ENCODE peak calls at places on chromosomes 4 and X, in nine cellular contexts. C is GM23338, M is HFFc6, J is cardiac muscle cell, O is fibroblast of mammary gland, A is MM.1S, Q is suprapubic skin, S is left ventricle myocardium inferior, N is astrocyte of the spinal cord. D is an unnamed sample.

GRCh38 chr4:86302242-86302641 is 57.6 kb downstream of the MAPK10 start:
- DNase-seq in C (peak), M (no peak), J (no peak), O (peak), A (no peak), Q (no peak), S (no peak), N (peak), D (no peak)

GRCh38 chrX:40552768-40553167 is 28.0 kb upstream of the ATP6AP2 start:
- DNase-seq in C (no peak), M (peak), J (no peak), O (peak), A (no peak), Q (no peak), S (no peak), N (peak), D (no peak)

GRCh38 chrX:24201216-24201615 is 51.7 kb downstream of the ZFX start:
- DNase-seq in C (no peak), M (no peak), J (no peak), O (no peak), A (no peak), Q (no peak), S (no peak), N (no peak), D (no peak)

GRCh38 chr4:188031751-188032150 is 36.2 kb downstream of the ZFP42 start:
- DNase-seq in C (peak), M (no peak), J (no peak), O (no peak), A (no peak), Q (no peak), S (no peak), N (no peak), D (no peak)

GRCh38 chrX:129495941-129496340 is 27.3 kb downstream of the SMARCA1 start:
- DNase-seq in C (no peak), M (peak), J (no peak), O (peak), A (no peak), Q (no peak), S (no peak), N (peak), D (no peak)

GRCh38 chr4:147398556-147398955 is 82.3 kb upstream of the EDNRA start:
- DNase-seq in C (no peak), M (no peak), J (no peak), O (no peak), A (no peak), Q (no peak), S (no peak), N (no peak), D (no peak)

GRCh38 chr4:140426610-140427103 is 791 bp downstream of the CLGN start:
- DNase-seq in C (peak), M (no peak), J (peak), O (no peak), A (peak), Q (peak), S (peak), N (peak), D (no peak)

GRCh38 chr4:4524364-4524763 is 17.5 kb downstream of the STX18 start:
- DNase-seq in C (peak), M (no peak), J (peak), O (no peak), A (peak), Q (no peak), S (no peak), N (no peak), D (no peak)

GRCh38 chr4:153764611-153765368 is 5.0 kb upstream of the RNF175 start:
- DNase-seq in C (no peak), M (no peak), J (no peak), O (no peak), A (no peak), Q (no peak), S (no peak), N (peak), D (no peak)

GRCh38 chr4:86497980-86498379 is 96.1 kb upstream of the PTPN13 start:
- DNase-seq in C (no peak), M (peak), J (no peak), O (no peak), A (no peak), Q (no peak), S (no peak), N (no peak), D (no peak)

GRCh38 chrX:46375831-46376230 is 169.4 kb downstream of the ZNF674 start:
- DNase-seq in C (no peak), M (no peak), J (no peak), O (no peak), A (no peak), Q (no peak), S (no peak), N (no peak), D (no peak)

GRCh38 chrX:84188320-84188834 is 378 bp upstream of the RPS6KA6 start:
- DNase-seq in C (peak), M (peak), J (peak), O (peak), A (peak), Q (peak), S (peak), N (peak), D (no peak)

GRCh38 chr4:105061720-105062119 is 85.0 kb upstream of the TET2 start:
- DNase-seq in C (no peak), M (no peak), J (no peak), O (no peak), A (no peak), Q (no peak), S (no peak), N (peak), D (no peak)

GRCh38 chrX:128754130-128754529 is 701.9 kb upstream of the ACTRT1 start:
- DNase-seq in C (peak), M (no peak), J (no peak), O (no peak), A (no peak), Q (no peak), S (no peak), N (no peak), D (no peak)

GRCh38 chrX:54825716-54826428 is 18.3 kb downstream of the MAGED2 start:
- DNase-seq in C (peak), M (peak), J (no peak), O (peak), A (peak), Q (no peak), S (no peak), N (no peak), D (no peak)

GRCh38 chrX:119655125-119655524 is 37.8 kb downstream of the SEPTIN6 start:
- DNase-seq in C (no peak), M (peak), J (no peak), O (peak), A (no peak), Q (no peak), S (peak), N (peak), D (peak)

GRCh38 chr4:168674869-168675268 is 178.0 kb downstream of the PALLD start:
- DNase-seq in C (no peak), M (no peak), J (no peak), O (no peak), A (no peak), Q (no peak), S (no peak), N (no peak), D (no peak)

GRCh38 chr4:10438924-10439323 is 18.3 kb downstream of the ZNF518B start:
- DNase-seq in C (no peak), M (no peak), J (no peak), O (no peak), A (no peak), Q (no peak), S (no peak), N (no peak), D (no peak)

GRCh38 chr4:144518181-144518895 is 127.6 kb upstream of the HHIP start:
- DNase-seq in C (peak), M (no peak), J (peak), O (no peak), A (no peak), Q (no peak), S (no peak), N (peak), D (no peak)

GRCh38 chr4:125780159-125780558 is 465.4 kb downstream of the FAT4 start:
- DNase-seq in C (no peak), M (peak), J (no peak), O (peak), A (no peak), Q (no peak), S (no peak), N (peak), D (no peak)

GRCh38 chrX:86016189-86016588 is 31.2 kb downstream of the CHM start:
- DNase-seq in C (peak), M (no peak), J (no peak), O (no peak), A (no peak), Q (no peak), S (no peak), N (no peak), D (no peak)

GRCh38 chr4:13905543-13905942 is 278.0 kb upstream of the BOD1L1 start:
- DNase-seq in C (no peak), M (peak), J (no peak), O (peak), A (no peak), Q (no peak), S (no peak), N (peak), D (no peak)

GRCh38 chr4:134465417-134465816 is 263.8 kb upstream of the PABPC4L start:
- DNase-seq in C (no peak), M (no peak), J (peak), O (no peak), A (no peak), Q (no peak), S (no peak), N (no peak), D (no peak)

GRCh38 chrX:136210806-136211205 is 40.4 kb downstream of the MAP7D3 start:
- DNase-seq in C (no peak), M (no peak), J (no peak), O (peak), A (no peak), Q (peak), S (peak), N (no peak), D (no peak)

GRCh38 chr4:176538217-176538925 is 218.6 kb downstream of the SPCS3 start:
- DNase-seq in C (no peak), M (peak), J (no peak), O (peak), A (no peak), Q (no peak), S (no peak), N (peak), D (no peak)

GRCh38 chrX:74925210-74926088 is at the start of gene NEXMIF:
- DNase-seq in C (peak), M (no peak), J (peak), O (peak), A (peak), Q (no peak), S (peak), N (no peak), D (no peak)

GRCh38 chr4:90528551-90528950 is 401.4 kb downstream of the CCSER1 start:
- DNase-seq in C (no peak), M (no peak), J (no peak), O (no peak), A (no peak), Q (no peak), S (no peak), N (no peak), D (no peak)

DNA sequence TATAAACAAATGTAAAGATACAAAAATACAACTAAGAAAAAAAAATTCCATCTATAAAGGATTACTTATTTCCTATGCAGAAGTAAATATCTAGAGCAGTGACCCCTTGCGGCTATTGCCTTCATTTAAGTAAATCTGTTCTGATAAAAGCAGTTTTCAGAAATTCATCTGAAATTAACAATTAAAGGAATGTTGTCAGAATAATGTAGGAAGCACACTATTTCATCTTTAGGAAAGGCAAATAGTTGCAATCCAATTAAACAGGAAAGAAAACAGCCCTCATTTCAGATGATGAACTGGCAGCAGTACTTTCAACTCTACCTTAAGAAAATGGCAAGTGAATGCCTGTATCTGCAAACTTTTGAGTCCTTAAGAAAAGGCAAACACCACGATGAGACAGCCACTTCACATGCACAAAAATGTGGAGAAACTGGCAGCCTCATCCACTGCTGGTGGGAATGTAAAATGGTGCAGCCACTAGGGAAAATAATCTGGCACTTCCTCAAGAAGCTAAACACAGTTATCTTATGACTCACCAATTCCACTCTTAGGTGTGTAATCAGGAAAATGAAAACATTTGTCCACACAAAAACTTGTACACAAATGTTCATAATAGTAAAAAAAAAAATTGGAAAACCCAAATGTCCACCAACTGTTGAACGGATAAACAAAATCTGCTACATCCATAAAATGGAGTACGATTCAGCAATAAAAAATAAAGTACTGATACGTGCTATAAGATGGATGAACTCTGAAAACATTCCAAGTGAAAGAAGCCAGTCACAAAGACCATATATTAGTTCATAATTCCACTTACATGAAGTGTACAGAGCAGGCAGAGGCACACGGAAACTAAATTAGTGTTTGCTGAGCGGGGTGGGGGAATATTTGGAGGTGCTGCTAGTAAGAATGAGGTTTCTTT is 2.0 kb upstream of the THAP9 start:
- DNase-seq in C (no peak), M (peak), J (no peak), O (peak), A (peak), Q (no peak), S (no peak), N (peak), D (no peak)
- TF ChIP-seq CTCF in C (no peak), M (peak), J (peak), O (peak), A (peak), Q (no peak), S (peak), N (peak), D (peak)

GRCh38 chr4:113445286-113445685 is 316.3 kb downstream of the CAMK2D start:
- DNase-seq in C (no peak), M (peak), J (no peak), O (peak), A (no peak), Q (peak), S (peak), N (peak), D (no peak)

GRCh38 chr4:113442821-113443220 is 318.7 kb downstream of the CAMK2D start:
- DNase-seq in C (no peak), M (no peak), J (no peak), O (no peak), A (no peak), Q (no peak), S (no peak), N (peak), D (no peak)

GRCh38 chr4:113446019-113446418 is 315.5 kb downstream of the CAMK2D start:
- DNase-seq in C (no peak), M (peak), J (no peak), O (peak), A (no peak), Q (no peak), S (no peak), N (peak), D (no peak)

GRCh38 chr4:113447061-113447460 is 314.5 kb downstream of the CAMK2D start:
- DNase-seq in C (no peak), M (no peak), J (no peak), O (peak), A (no peak), Q (no peak), S (no peak), N (no peak), D (no peak)

DNA sequence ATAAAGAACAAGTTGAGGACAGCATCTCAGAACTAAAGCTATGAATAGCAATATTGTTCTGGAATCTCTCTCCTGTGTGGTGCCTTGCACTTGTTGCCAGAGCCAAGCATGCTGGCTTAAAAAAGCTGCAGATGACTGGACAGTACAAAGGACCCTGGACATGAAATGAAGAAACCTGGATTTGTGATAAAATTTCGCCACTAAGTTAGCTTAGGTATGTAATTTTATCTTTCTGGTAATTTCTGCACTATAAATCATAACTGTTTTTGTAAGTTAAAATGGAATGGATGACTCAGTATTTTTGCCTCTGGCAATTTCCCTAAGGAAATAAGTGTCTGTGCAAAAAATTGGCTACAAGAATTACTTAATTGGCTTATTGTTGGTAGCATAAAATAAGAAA is 317.2 kb downstream of the CAMK2D start:
- DNase-seq in C (no peak), M (peak), J (peak), O (peak), A (no peak), Q (no peak), S (no peak), N (peak), D (no peak)
- TF ChIP-seq CTCF in C (no peak), M (no peak), J (no peak), O (no peak), A (no peak), Q (no peak), S (no peak), N (no peak), D (no peak)

DNA sequence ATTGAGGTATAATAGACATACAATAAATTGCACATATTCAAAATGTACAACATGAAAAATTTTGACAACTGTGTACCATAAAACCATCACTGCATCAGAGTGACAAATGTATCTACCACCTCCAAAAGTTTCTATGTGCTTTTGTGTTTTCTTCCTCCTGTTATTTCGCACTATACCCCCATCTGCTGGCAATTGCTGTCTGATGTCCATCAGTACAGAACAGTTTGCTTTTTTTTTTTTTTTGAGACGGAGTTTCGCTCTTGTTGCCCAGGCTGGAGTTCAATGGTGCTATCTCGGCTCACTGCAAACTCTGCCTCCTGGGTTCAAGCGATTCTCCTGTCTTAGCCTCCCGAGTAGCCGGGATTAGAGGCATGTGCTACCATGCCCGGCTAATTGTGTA is 154.3 kb upstream of the GIMD1 start:
- DNase-seq in C (peak), M (peak), J (no peak), O (peak), A (no peak), Q (no peak), S (no peak), N (no peak), D (no peak)
- TF ChIP-seq CTCF in C (peak), M (peak), J (no peak), O (peak), A (no peak), Q (no peak), S (no peak), N (no peak), D (no peak)

GRCh38 chr4:128427832-128428366 is 140.3 kb upstream of the PGRMC2 start:
- DNase-seq in C (peak), M (peak), J (no peak), O (peak), A (peak), Q (no peak), S (no peak), N (peak), D (no peak)
- TF ChIP-seq CTCF in C (no peak), M (peak), J (peak), O (peak), A (peak), Q (peak), S (peak), N (peak), D (no peak)

DNA sequence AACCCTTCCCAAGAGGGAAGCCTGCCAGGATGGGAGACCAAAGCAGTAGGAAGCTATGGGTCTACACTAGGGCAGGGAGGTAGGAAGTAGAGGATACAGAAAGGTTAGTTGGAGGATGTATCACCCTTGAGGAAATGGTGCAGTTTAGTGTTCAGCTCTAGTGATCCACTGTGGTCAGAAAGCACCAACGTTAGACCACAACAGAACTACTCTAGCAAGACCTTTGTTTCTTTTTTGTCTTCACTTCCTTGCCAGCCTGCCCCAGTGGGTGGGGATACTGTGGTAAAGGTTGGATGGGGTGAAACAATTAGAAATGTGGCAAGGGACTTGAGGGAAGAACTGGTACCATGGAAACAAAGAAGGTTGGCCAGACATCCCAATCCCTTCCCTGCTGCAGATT is 83.3 kb downstream of the DDIT4L start:
- DNase-seq in C (no peak), M (no peak), J (no peak), O (no peak), A (peak), Q (no peak), S (no peak), N (no peak), D (no peak)
- TF ChIP-seq CTCF in C (no peak), M (no peak), J (no peak), O (no peak), A (no peak), Q (no peak), S (no peak), N (no peak), D (no peak)

GRCh38 chr4:118035309-118035708 is 1.0 kb downstream of the NDST3 start:
- DNase-seq in C (no peak), M (no peak), J (no peak), O (no peak), A (no peak), Q (no peak), S (no peak), N (no peak), D (no peak)

GRCh38 chr4:118033148-118034060 is 882 bp upstream of the NDST3 start:
- DNase-seq in C (peak), M (peak), J (peak), O (peak), A (no peak), Q (no peak), S (no peak), N (peak), D (no peak)

GRCh38 chr4:118036336-118036735 is 2.0 kb downstream of the NDST3 start:
- DNase-seq in C (no peak), M (no peak), J (no peak), O (no peak), A (no peak), Q (no peak), S (no peak), N (no peak), D (no peak)

GRCh38 chr4:118032691-118033090 is 1.6 kb upstream of the NDST3 start:
- DNase-seq in C (peak), M (no peak), J (no peak), O (peak), A (no peak), Q (no peak), S (no peak), N (peak), D (no peak)

GRCh38 chr4:118034061-118034785 is at the start of gene NDST3:
- DNase-seq in C (peak), M (peak), J (peak), O (peak), A (peak), Q (no peak), S (no peak), N (peak), D (no peak)
- TF ChIP-seq CTCF in C (peak), M (peak), J (peak), O (peak), A (peak), Q (peak), S (peak), N (peak), D (peak)